ENCODE peak calls at places on chromosomes 16 and 17, in six cellular contexts. N is mesothelial cell of epicardium, Y is A549, V is body of pancreas, C is gastrocnemius medialis, R is stomach. D is an unnamed sample.

GRCh38 chr16:67666538-67667433 is at the start of the genes C16orf86 and ENKD1:
- DNase-seq in C (peak; percentile 75), Y (peak; percentile 79), R (peak; percentile 88), N (no peak), V (peak; percentile 91), D (peak; percentile 81)

GRCh38 chr17:81961087-81961514 is at the start of gene NOTUM:
- DNase-seq in N (no peak), V (no peak), Y (peak; percentile 62), R (no peak), C (no peak), D (no peak)

GRCh38 chr16:17571499-17572093 is 100.8 kb upstream of the XYLT1 start:
- DNase-seq in R (no peak), Y (no peak), C (no peak), N (no peak), V (no peak), D (no peak)

GRCh38 chr17:58702045-58702476 is 9.7 kb downstream of the RAD51C start:
- DNase-seq in Y (no peak), R (no peak), V (no peak), N (no peak), C (no peak), D (no peak)

GRCh38 chr16:70441406-70441990 is 2.6 kb upstream of the ST3GAL2 start:
- DNase-seq in C (no peak), R (no peak), Y (no peak), N (no peak), V (no peak), D (no peak)

GRCh38 chr17:82807562-82807961 is 32.3 kb downstream of the ZNF750 start:
- DNase-seq in C (no peak), N (no peak), V (no peak), Y (no peak), R (no peak), D (no peak)

GRCh38 chr17:78924481-78925151 is 571 bp downstream of the TIMP2 start:
- DNase-seq in V (no peak), Y (no peak), N (no peak), R (no peak), C (no peak), D (peak; percentile 20)

GRCh38 chr17:78862073-78863023 is 21.7 kb upstream of the USP36 start:
- DNase-seq in C (peak; percentile 82), R (peak; percentile 76), V (peak; percentile 95), Y (peak; percentile 87), N (no peak), D (no peak)

GRCh38 chr17:27579304-27579703 is 51.7 kb upstream of the LGALS9 start:
- DNase-seq in Y (no peak), R (no peak), V (no peak), C (no peak), N (no peak), D (no peak)

GRCh38 chr17:73165616-73166404 is 1.0 kb downstream of the SSTR2 start:
- DNase-seq in V (no peak), Y (no peak), N (no peak), R (no peak), C (no peak), D (peak; percentile 6)

GRCh38 chr17:8629371-8630226 is 926 bp downstream of the MYH10 start:
- DNase-seq in C (no peak), R (no peak), N (peak; percentile 31), V (peak; percentile 16), Y (peak; percentile 28), D (peak; percentile 31)

GRCh38 chr17:32111141-32111771 is 31.0 kb upstream of the RHOT1 start:
- DNase-seq in V (peak; percentile 31), C (peak; percentile 23), Y (no peak), N (peak; percentile 65), R (peak; percentile 61), D (no peak)

GRCh38 chr17:64984776-64985521 is 65.7 kb upstream of the LRRC37A3 start:
- DNase-seq in C (no peak), V (no peak), Y (no peak), R (no peak), N (no peak), D (no peak)

GRCh38 chr17:45432405-45433113 is at the start of gene ARHGAP27:
- DNase-seq in Y (no peak), V (peak; percentile 48), C (no peak), N (no peak), R (peak; percentile 54), D (no peak)

GRCh38 chr16:79599837-79600635 is 501 bp downstream of the MAF start:
- DNase-seq in N (peak; percentile 51), V (peak; percentile 63), R (peak; percentile 72), C (peak; percentile 45), Y (peak; percentile 19), D (peak; percentile 49)

GRCh38 chr17:34842235-34842634 is 119.0 kb downstream of the CCT6B start:
- DNase-seq in R (no peak), N (no peak), V (no peak), Y (no peak), C (no peak), D (no peak)

GRCh38 chr16:22684282-22685161 is 129.4 kb upstream of the HS3ST2 start:
- DNase-seq in V (no peak), Y (no peak), C (no peak), N (no peak), R (no peak), D (no peak)

GRCh38 chr17:63704836-63705235 is 4.9 kb upstream of the LIMD2 start:
- DNase-seq in Y (no peak), R (no peak), N (no peak), C (no peak), V (no peak), D (no peak)

GRCh38 chr17:58541249-58541648 is 26.8 kb upstream of the MTMR4 start:
- DNase-seq in Y (no peak), C (no peak), N (no peak), R (no peak), V (no peak), D (no peak)

GRCh38 chr16:68031951-68032350 is 8.9 kb downstream of the DUS2 start:
- DNase-seq in C (no peak), R (no peak), Y (no peak), V (no peak), N (no peak), D (no peak)

GRCh38 chr16:49459953-49460735 is 86.5 kb downstream of the C16orf78 start:
- DNase-seq in C (no peak), N (no peak), R (peak; percentile 11), V (no peak), Y (no peak), D (no peak)

GRCh38 chr16:66511615-66512500 is 38.1 kb downstream of the TK2 start:
- DNase-seq in V (peak; percentile 66), N (no peak), Y (peak; percentile 64), R (peak; percentile 25), C (no peak), D (no peak)

GRCh38 chr16:23434380-23434779 is 18.6 kb downstream of the COG7 start:
- DNase-seq in C (peak; percentile 20), N (no peak), V (peak; percentile 39), Y (peak; percentile 33), R (no peak), D (peak; percentile 26)

GRCh38 chr16:54487933-54488332 is 201.3 kb upstream of the IRX3 start:
- DNase-seq in C (peak; percentile 12), R (no peak), Y (no peak), V (no peak), N (no peak), D (no peak)

GRCh38 chr17:57522436-57523005 is 222.6 kb downstream of the CCDC182 start:
- DNase-seq in V (no peak), R (no peak), Y (no peak), C (no peak), N (no peak), D (no peak)

GRCh38 chr16:67101683-67102082 is 8.1 kb upstream of the PHAF1 start:
- DNase-seq in V (no peak), Y (no peak), C (no peak), R (no peak), N (no peak), D (no peak)

GRCh38 chr17:21370430-21370829 is 5.7 kb upstream of the KCNJ12 start:
- DNase-seq in V (no peak), R (no peak), Y (no peak), C (no peak), N (no peak), D (peak; percentile 53)

GRCh38 chr17:76556759-76557367 is 17.0 kb downstream of the PRCD start:
- DNase-seq in R (peak; percentile 36), V (peak; percentile 37), C (no peak), N (no peak), Y (no peak), D (no peak)

GRCh38 chr16:75376475-75376907 is 56.8 kb downstream of the CFDP1 start:
- DNase-seq in C (no peak), Y (no peak), V (peak; percentile 12), N (no peak), R (no peak), D (no peak)

GRCh38 chr16:60137891-60138290 is 1403.8 kb upstream of the GOT2 start:
- DNase-seq in V (no peak), Y (no peak), C (no peak), R (no peak), N (no peak), D (no peak)

GRCh38 chr16:50520451-50521245 is 27.5 kb upstream of the NKD1 start:
- DNase-seq in R (peak; percentile 9), V (no peak), C (no peak), Y (no peak), N (no peak), D (peak; percentile 39)

GRCh38 chr17:60863892-60864673 is 186.4 kb downstream of the BCAS3 start:
- DNase-seq in V (no peak), N (no peak), C (no peak), Y (no peak), R (no peak), D (no peak)

GRCh38 chr17:40534431-40535189 is 30.7 kb downstream of the CCR7 start:
- DNase-seq in R (no peak), V (no peak), N (no peak), Y (no peak), C (no peak), D (no peak)
- TF ChIP-seq CTCF in R (no peak), V (no peak), N (no peak), Y (no peak), C (no peak), D (no peak)

GRCh38 chr16:1282275-1282995 is 26.6 kb downstream of the TPSD1 start:
- DNase-seq in R (no peak), C (no peak), Y (no peak), N (no peak), V (no peak), D (no peak)
- TF ChIP-seq CTCF in R (no peak), C (no peak), Y (no peak), N (no peak), V (no peak), D (no peak)

GRCh38 chr16:89560413-89561194 is at the start of gene RPL13:
- DNase-seq in Y (peak; percentile 94), R (peak; percentile 96), V (peak; percentile 97), C (peak; percentile 92), N (peak; percentile 88), D (peak; percentile 86)
- TF ChIP-seq CTCF in Y (no peak), R (no peak), V (no peak), C (no peak), N (no peak), D (no peak)

GRCh38 chr16:78102865-78103264 is 3.4 kb downstream of the WWOX start:
- DNase-seq in C (no peak), N (no peak), V (no peak), Y (no peak), R (no peak), D (no peak)
- TF ChIP-seq CTCF in C (no peak), N (no peak), V (no peak), Y (no peak), R (no peak), D (no peak)

D was measured in neural crest cell.